ENCODE peak calls at places on chromosomes 2 and 18, in nine cellular contexts. S is iPS DF 6.9; V is transverse colon; Y is lower lobe of right lung; L is heart right ventricle; I is pancreas; R is CD4-positive, alpha-beta memory T cell; J is neuronal stem cell; O is right cardiac atrium. F is an unnamed sample. For H3K4me1, the result is how much of the 10 kb centered on the place peaks cover.

GRCh38 chr2:188789951-188790350 is 184.2 kb upstream of the COL3A1 start:
- DNase-seq in R (no peak), S (no peak), Y (no peak), V (no peak), O (no peak), I (no peak), L (no peak), J (no peak), F (no peak)

GRCh38 chr18:49666045-49666444 is 104.2 kb downstream of the LIPG start:
- DNase-seq in L (no peak), R (no peak), I (no peak), J (no peak), Y (no peak), O (no peak), S (no peak), V (no peak), F (peak)

GRCh38 chr2:141557329-141558098 is 573.3 kb downstream of the LRP1B start:
- DNase-seq in J (no peak), L (no peak), R (no peak), Y (no peak), O (no peak), V (no peak), S (no peak), I (no peak), F (no peak)

GRCh38 chr2:204533629-204534370 is 11.5 kb upstream of the PARD3B start:
- DNase-seq in O (no peak), I (no peak), V (no peak), Y (no peak), R (no peak), S (no peak), J (no peak), L (no peak), F (no peak)

GRCh38 chr2:190138032-190138431 is 75.5 kb upstream of the MSTN start:
- DNase-seq in R (no peak), V (no peak), J (no peak), O (no peak), I (no peak), Y (no peak), S (no peak), L (no peak), F (no peak)

GRCh38 chr18:68298340-68298739 is 416.6 kb downstream of the TMX3 start:
- DNase-seq in S (no peak), I (no peak), R (no peak), O (no peak), J (no peak), Y (no peak), L (no peak), V (no peak), F (no peak)

GRCh38 chr18:4074647-4075046 is 380.5 kb downstream of the DLGAP1 start:
- DNase-seq in O (no peak), S (no peak), Y (no peak), L (no peak), V (no peak), J (no peak), R (no peak), I (no peak), F (no peak)

GRCh38 chr2:230282936-230283335 is 44.1 kb upstream of the SP140L start:
- DNase-seq in J (no peak), O (no peak), V (no peak), Y (no peak), S (no peak), I (no peak), R (no peak), L (no peak), F (no peak)

GRCh38 chr2:16613475-16613874 is 52.2 kb downstream of the CYRIA start:
- DNase-seq in R (no peak), S (no peak), O (no peak), V (no peak), J (no peak), L (no peak), I (no peak), Y (no peak), F (no peak)

GRCh38 chr2:24259316-24259715 is 84.5 kb downstream of the FAM228A start:
- DNase-seq in J (no peak), O (no peak), I (no peak), Y (no peak), L (no peak), R (no peak), S (no peak), V (no peak), F (no peak)

DNA sequence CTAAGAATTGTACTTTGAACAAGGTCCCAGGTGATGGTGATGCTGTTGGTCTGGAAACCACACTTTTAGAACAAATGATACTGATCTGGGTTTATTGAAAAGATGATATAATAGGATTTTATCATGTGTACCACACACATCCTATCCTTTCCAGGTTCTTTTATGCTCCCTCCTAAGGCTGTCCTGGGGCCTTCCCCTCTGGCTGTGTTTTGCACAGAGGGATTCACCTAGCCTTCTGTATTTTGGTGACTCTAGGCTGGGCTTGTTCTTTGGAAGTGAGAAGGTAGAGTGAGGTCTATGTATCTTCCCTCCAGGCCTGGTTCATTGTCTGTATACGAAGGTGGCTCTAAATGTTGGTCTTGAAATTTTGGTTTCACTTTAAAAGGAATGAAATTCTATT is 12.7 kb downstream of the ANXA4 start:
- DNase-seq in V (no peak), I (no peak), R (no peak), L (no peak), O (no peak), Y (no peak), J (no peak), S (no peak), F (no peak)
- H3K27ac ChIP-seq in V (peak), I (no peak), R (no peak), L (peak), O (peak), Y (peak), J (no peak), S (no peak), F (no peak)

GRCh38 chr2:150522269-150522668 is 34.8 kb upstream of the RND3 start:
- DNase-seq in J (no peak), O (no peak), I (no peak), L (no peak), Y (no peak), S (no peak), V (no peak), R (no peak), F (peak)

GRCh38 chr2:150530168-150530567 is 42.7 kb upstream of the RND3 start:
- DNase-seq in O (no peak), I (no peak), L (no peak), Y (no peak), R (no peak), S (no peak), V (no peak), J (no peak), F (no peak)

GRCh38 chr2:150528861-150529801 is 41.7 kb upstream of the RND3 start:
- DNase-seq in J (no peak), R (no peak), I (no peak), L (no peak), V (no peak), O (no peak), S (no peak), Y (no peak), F (peak)

GRCh38 chr2:150526827-150527226 is 39.4 kb upstream of the RND3 start:
- DNase-seq in Y (no peak), V (no peak), I (no peak), J (no peak), L (no peak), R (no peak), S (no peak), O (no peak), F (peak)

GRCh38 chr2:150526006-150526405 is 38.5 kb upstream of the RND3 start:
- DNase-seq in R (no peak), O (no peak), Y (no peak), I (no peak), L (no peak), V (no peak), S (no peak), J (no peak), F (no peak)
- H3K4me1 ChIP-seq in R (under half), O (under half), Y (under half), I (under half), L (under half), V (under half), S (under half), J (under half), F (under half)

DNA sequence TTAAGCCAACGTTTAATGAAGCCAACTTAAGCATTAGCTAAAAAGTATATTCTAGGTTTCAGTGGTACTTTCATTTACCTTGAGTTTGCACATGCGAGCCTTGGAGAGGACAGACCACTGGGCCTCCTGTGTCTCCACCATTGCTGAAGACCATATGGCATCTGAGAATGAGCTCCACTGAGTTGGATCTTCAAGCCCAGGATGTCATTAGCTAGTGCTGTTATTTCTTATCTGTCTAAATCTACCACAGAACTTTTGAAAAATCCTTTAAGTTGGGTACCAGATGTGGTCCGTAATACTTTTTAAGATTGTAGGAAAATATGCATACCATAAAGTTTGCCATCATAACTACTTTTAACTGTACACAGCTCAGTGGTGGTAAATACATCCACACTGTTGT is 161.8 kb downstream of the NCK2 start:
- DNase-seq in J (no peak), L (no peak), V (no peak), Y (no peak), I (no peak), R (peak), O (no peak), S (no peak), F (no peak)
- H3K27ac ChIP-seq in J (no peak), L (no peak), V (no peak), Y (no peak), I (no peak), R (no peak), O (no peak), S (no peak), F (no peak)

GRCh38 chr2:217901400-217901799 is 101.4 kb downstream of the TNS1 start:
- DNase-seq in Y (no peak), S (no peak), R (no peak), V (no peak), I (no peak), L (no peak), J (no peak), O (no peak), F (no peak)
- H3K4me1 ChIP-seq in Y (half or more), S (under half), R (under half), V (half or more), I (half or more), L (half or more), J (under half), O (half or more), F (under half)

GRCh38 chr2:149703281-149703680 is 115.7 kb upstream of the MMADHC start:
- DNase-seq in V (no peak), J (no peak), R (no peak), L (no peak), I (no peak), S (no peak), O (no peak), Y (no peak), F (no peak)
- H3K27ac ChIP-seq in V (no peak), J (no peak), R (no peak), L (no peak), I (no peak), S (no peak), O (no peak), Y (no peak), F (no peak)

DNA sequence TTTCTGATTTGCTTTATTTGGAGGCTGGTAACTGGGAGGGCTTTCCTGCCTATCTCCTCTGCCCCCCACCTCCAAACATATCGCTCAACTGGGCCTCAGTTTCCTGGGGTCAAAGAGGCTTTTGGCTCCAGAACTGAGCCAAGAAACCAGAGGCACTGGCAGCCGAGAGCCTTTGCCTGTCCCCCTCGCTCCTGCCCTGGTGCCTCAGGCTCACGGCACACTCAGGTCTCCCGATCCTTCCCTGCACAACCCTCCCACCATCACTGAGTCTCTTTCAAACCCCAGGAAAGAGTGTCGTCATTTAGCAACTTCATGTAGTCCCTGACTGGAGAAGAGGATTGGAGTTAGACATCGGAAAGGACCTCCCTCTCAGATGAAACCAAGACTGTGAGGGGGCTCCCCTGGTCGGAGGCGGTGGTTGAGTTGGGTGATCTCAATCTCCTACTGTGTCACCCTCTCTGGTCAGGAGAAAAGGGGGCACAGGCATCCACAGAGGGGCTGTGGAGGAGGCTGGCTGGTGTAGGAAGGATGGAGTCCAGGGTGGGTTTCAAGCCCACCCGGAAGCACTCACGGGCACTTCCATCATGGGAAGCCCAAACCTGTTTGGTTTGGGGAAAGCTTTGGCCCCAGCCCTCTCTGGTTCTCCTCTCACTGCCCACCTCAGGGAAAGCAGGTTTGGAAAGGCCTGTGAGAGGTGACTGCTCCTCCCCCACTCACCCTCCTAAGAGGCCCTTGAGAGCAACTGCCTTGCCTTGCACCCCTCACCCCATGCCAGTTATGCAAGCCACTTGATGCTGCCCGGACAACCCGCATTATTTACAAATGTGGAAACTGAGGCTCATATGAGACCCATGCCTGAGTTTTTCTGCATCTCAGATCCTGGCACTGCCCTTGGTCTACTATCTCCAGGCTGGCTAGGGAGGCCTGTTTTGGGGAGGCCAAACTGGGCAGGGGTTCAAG is 62.3 kb downstream of the TNS1 start:
- DNase-seq in V (no peak), R (no peak), Y (peak), O (no peak), I (no peak), J (no peak), S (no peak), L (peak), F (no peak)
- H3K4me1 ChIP-seq in V (under half), R (under half), Y (half or more), O (under half), I (half or more), J (under half), S (under half), L (half or more), F (under half)

GRCh38 chr2:133641497-133641896 is 73.2 kb upstream of the NCKAP5 start:
- DNase-seq in R (no peak), O (peak), L (no peak), S (peak), I (peak), Y (no peak), J (no peak), V (peak), F (peak)

GRCh38 chr2:133642831-133643230 is 74.6 kb upstream of the NCKAP5 start:
- DNase-seq in L (no peak), V (no peak), I (no peak), J (no peak), S (no peak), Y (no peak), O (no peak), R (no peak), F (no peak)

GRCh38 chr2:133643822-133644221 is 75.6 kb upstream of the NCKAP5 start:
- DNase-seq in J (no peak), O (no peak), Y (no peak), V (no peak), L (no peak), I (no peak), S (no peak), R (no peak), F (no peak)

GRCh38 chr2:133640103-133640502 is 71.8 kb upstream of the NCKAP5 start:
- DNase-seq in R (no peak), I (no peak), L (no peak), O (no peak), Y (no peak), J (no peak), V (no peak), S (no peak), F (no peak)

GRCh38 chr2:133641942-133642341 is 73.7 kb upstream of the NCKAP5 start:
- DNase-seq in Y (no peak), O (no peak), V (no peak), S (no peak), J (no peak), R (no peak), I (no peak), L (no peak), F (no peak)
- H3K27ac ChIP-seq in Y (no peak), O (no peak), V (no peak), S (no peak), J (no peak), R (no peak), I (no peak), L (no peak), F (no peak)

F was measured in A673.